ENCODE peak calls at places on chromosomes 11 and 22, in five cellular contexts. J is upper lobe of right lung, V is thyroid gland, G is body of pancreas, Z is pancreas. H is an unnamed sample. For H3K36me3, the result is how much of the 10 kb centered on the place peaks cover.

GRCh38 chr11:111105566-111105965 is 140.0 kb upstream of the POU2AF2 start:
- DNase-seq in Z (no peak), G (no peak), J (no peak), V (no peak), H (no peak)

GRCh38 chr11:2688381-2689231 is 11.2 kb downstream of the KCNQ1OT1 start:
- DNase-seq in G (no peak), J (peak), V (no peak), Z (no peak), H (peak)

GRCh38 chr22:38871360-38872171 is 450 bp downstream of the CBX6 start:
- DNase-seq in J (no peak), V (peak), G (no peak), Z (no peak), H (no peak)

GRCh38 chr11:120471131-120471530 is 40.4 kb upstream of the GRIK4 start:
- DNase-seq in V (no peak), J (no peak), G (no peak), Z (no peak), H (no peak)

GRCh38 chr11:77377734-77378133 is 76.2 kb upstream of the GDPD4 start:
- DNase-seq in Z (no peak), G (no peak), J (no peak), V (no peak), H (no peak)

GRCh38 chr11:131663403-131664200 is 293.2 kb downstream of the NTM start:
- DNase-seq in G (no peak), J (no peak), Z (no peak), V (no peak), H (no peak)

GRCh38 chr11:126267650-126268049 is 1.0 kb downstream of the SRPRA start:
- DNase-seq in J (no peak), V (peak), Z (peak), G (peak), H (no peak)

GRCh38 chr22:25488244-25489020 is 76.0 kb upstream of the GRK3 start:
- DNase-seq in Z (peak), J (peak), V (peak), G (peak), H (peak)

GRCh38 chr11:72010529-72011233 is 12.0 kb downstream of the IL18BP start:
- DNase-seq in Z (no peak), J (no peak), G (no peak), V (no peak), H (no peak)

GRCh38 chr22:18028817-18029527 is 4.6 kb upstream of the MICAL3 start:
- DNase-seq in V (no peak), Z (no peak), J (no peak), G (no peak), H (peak)

GRCh38 chr11:2099523-2100316 is 39.5 kb downstream of the IGF2 start:
- DNase-seq in J (peak), Z (no peak), V (peak), G (peak), H (peak)

GRCh38 chr11:315051-315481 is 1.2 kb downstream of the IFITM1 start:
- DNase-seq in V (no peak), G (no peak), J (no peak), Z (no peak), H (no peak)

GRCh38 chr11:112097734-112098528 is 11.3 kb downstream of the SDHD start:
- DNase-seq in Z (no peak), V (no peak), G (no peak), J (no peak), H (no peak)

GRCh38 chr11:63769044-63769718 is 606 bp upstream of the ZFTA start:
- DNase-seq in G (no peak), Z (peak), J (peak), V (peak), H (peak)

GRCh38 chr11:10752061-10752460 is 1.0 kb downstream of the CTR9 start:
- DNase-seq in G (no peak), J (no peak), Z (no peak), V (no peak), H (no peak)

GRCh38 chr11:43687120-43687791 is 6.7 kb downstream of the HSD17B12 start:
- DNase-seq in V (peak), Z (no peak), G (no peak), J (peak), H (peak)

GRCh38 chr11:13126430-13126829 is 117.3 kb downstream of the RASSF10 start:
- DNase-seq in J (no peak), G (no peak), Z (no peak), V (peak), H (no peak)

GRCh38 chr22:33983558-33983957 is 63.3 kb upstream of the LARGE1 start:
- DNase-seq in G (no peak), Z (no peak), V (no peak), J (no peak), H (no peak)

GRCh38 chr11:613369-613968 is 2.3 kb downstream of the IRF7 start:
- DNase-seq in V (peak), J (peak), G (peak), Z (no peak), H (no peak)

GRCh38 chr22:24982301-24983056 is 30.0 kb downstream of the KIAA1671 start:
- DNase-seq in G (no peak), J (no peak), Z (no peak), V (no peak), H (no peak)

GRCh38 chr11:12841946-12842630 is 167.0 kb upstream of the RASSF10 start:
- DNase-seq in G (peak), J (no peak), V (peak), Z (peak), H (no peak)

GRCh38 chr22:46878549-46878948 is 116.1 kb downstream of the TBC1D22A start:
- DNase-seq in J (no peak), G (no peak), Z (no peak), V (no peak), H (no peak)

GRCh38 chr22:37967637-37968451 is 14.3 kb downstream of the POLR2F start:
- DNase-seq in G (no peak), Z (no peak), J (no peak), V (no peak), H (no peak)

GRCh38 chr11:11864332-11864731 is 22.6 kb downstream of the USP47 start:
- DNase-seq in J (no peak), V (no peak), Z (no peak), G (no peak), H (no peak)

GRCh38 chr11:66950113-66950535 is 8.1 kb downstream of the PC start:
- DNase-seq in J (no peak), G (peak), V (peak), Z (peak), H (peak)

GRCh38 chr11:65047581-65048422 is 6.8 kb downstream of the SAC3D1 start:
- DNase-seq in J (no peak), Z (no peak), V (no peak), G (no peak), H (peak)
- H3K4me3 ChIP-seq in J (peak), Z (peak), V (peak), G (no peak), H (peak)

DNA sequence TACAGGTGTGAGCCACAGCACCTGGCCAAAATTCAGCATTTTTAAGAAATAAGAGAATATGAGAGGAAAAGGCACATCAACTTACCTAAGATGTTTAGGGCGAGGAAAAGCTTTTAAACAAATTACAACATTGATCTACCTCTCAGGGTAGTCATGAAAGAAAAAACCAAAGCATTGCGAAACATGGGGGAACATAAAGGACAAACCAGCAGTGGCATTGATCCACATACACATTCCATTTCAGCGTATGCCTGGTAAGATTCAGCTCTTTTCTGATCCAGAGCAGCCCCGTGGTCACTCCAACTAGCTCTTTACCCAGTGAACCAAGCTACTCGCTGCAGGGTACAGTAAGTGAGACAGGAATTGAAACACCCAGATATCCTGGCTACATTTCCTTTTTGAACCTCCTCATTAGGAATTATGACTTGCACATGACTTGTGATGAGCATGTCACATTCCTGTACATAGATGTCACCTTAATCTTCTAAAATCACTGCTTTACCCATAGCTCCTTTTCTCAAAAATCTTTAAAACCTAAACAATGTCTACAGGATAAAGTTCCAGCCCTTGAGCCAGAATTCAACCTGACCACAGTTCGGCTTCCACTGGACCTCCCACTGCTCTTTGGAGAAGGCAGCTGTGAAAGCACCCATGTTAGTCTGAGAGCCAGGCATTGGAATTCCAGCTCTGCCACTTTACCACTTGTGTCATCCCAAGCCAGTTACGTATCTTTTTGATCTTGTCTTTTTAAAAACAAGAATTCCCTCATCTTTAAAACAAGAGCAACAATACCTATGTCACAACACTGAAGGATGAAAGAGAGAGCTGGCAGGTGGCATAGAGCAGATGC is 42.9 kb upstream of the AKIP1 start:
- DNase-seq in Z (no peak), G (no peak), J (no peak), V (no peak), H (no peak)
- H3K36me3 ChIP-seq in Z (under half), G (under half), J (under half), V (under half), H (under half)

GRCh38 chr11:8253566-8253965 is 10.1 kb downstream of the LMO1 start:
- DNase-seq in Z (no peak), J (peak), V (no peak), G (no peak), H (no peak)
- H3K4me3 ChIP-seq in Z (no peak), J (no peak), V (no peak), G (no peak), H (no peak)

GRCh38 chr11:61446211-61446651 is 16.3 kb downstream of the SDHAF2 start:
- DNase-seq in G (peak), Z (peak), J (peak), V (peak), H (peak)
- H3K36me3 ChIP-seq in G (under half), Z (under half), J (half or more), V (under half), H (half or more)

DNA sequence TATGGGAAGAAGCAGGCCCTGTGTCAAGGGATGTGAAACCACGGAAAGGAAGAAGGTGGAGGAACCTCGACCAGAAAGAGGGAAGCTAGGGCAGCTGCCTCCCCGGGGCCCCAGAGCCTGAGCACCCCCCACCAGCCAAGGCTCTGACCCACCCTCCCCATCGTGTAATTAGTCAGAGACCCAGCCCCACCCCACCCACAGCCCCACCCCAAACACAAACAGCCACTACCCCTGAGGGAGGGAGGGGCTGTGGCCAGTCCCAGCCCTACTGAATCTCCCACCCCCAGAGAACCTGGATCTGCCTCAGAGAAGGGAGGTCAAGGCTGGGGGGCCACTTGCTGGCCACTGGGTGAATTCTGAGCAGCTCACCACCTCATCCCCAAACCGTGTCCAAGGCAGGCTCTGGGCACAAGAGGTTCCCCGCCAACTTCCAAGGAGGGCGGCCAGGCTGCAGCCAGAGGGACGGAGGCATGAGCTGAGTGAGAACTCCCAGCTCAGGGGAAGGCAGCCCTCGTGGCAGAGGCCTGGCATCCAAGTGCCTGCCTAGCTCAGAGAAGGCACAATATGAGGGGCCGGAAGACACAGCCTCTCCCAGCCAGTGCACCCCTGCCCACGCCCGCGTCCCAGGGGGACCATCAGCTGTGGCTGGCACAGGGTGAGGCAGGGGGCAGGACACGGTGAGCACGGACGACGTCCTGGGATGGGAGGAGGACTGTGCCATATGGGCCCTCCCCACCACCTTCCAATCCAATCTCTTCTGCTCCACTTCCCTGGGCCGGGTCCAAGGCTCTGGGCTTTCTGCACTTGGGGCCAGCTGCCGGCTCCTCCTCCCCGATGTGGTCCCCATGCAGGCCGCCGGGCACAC is 2.7 kb downstream of the PLXNB2 start:
- DNase-seq in V (peak), J (peak), Z (no peak), G (peak), H (no peak)
- H3K4me3 ChIP-seq in V (peak), J (peak), Z (peak), G (no peak), H (peak)

GRCh38 chr11:61574611-61575010 is 6.3 kb downstream of the SYT7 start:
- DNase-seq in G (no peak), V (no peak), J (no peak), Z (no peak), H (no peak)
- H3K36me3 ChIP-seq in G (under half), V (under half), J (under half), Z (under half), H (under half)

GRCh38 chr11:87878373-87878779 is 296.9 kb downstream of the RAB38 start:
- DNase-seq in G (peak), V (no peak), Z (no peak), J (no peak), H (no peak)
- H3K4me3 ChIP-seq in G (no peak), V (no peak), Z (no peak), J (no peak), H (no peak)

GRCh38 chr11:65437436-65438227 is 15.0 kb downstream of the NEAT1 start:
- DNase-seq in J (peak), V (peak), Z (no peak), G (no peak), H (peak)
- H3K36me3 ChIP-seq in J (half or more), V (under half), Z (under half), G (under half), H (under half)